ENCODE peak calls at places on chromosomes 12 and 14, in four cellular contexts. V, M, C and B are unnamed samples.

GRCh38 chr12:48814313-48815280 is 3.7 kb upstream of the CACNB3 start:
- ATAC-seq in V (peak; percentile 90), M (peak; percentile 92), C (peak; percentile 85), B (peak; percentile 92)

GRCh38 chr14:71324767-71325272 is 417.6 kb downstream of the PCNX1 start:
- ATAC-seq in V (no peak), M (peak; percentile 30), C (peak; percentile 29), B (peak; percentile 3)

GRCh38 chr12:43277630-43278267 is 274.3 kb downstream of the ADAMTS20 start:
- ATAC-seq in V (no peak), M (no peak), C (no peak), B (no peak)

GRCh38 chr12:3933074-3933818 is 60.0 kb upstream of the PARP11 start:
- ATAC-seq in V (no peak), M (no peak), C (peak; percentile 76), B (no peak)

GRCh38 chr12:79451988-79452387 is 238.8 kb downstream of the PAWR start:
- ATAC-seq in V (peak; percentile 60), M (no peak), C (no peak), B (no peak)

GRCh38 chr14:98958048-98959031 is 313.7 kb downstream of the BCL11B start:
- ATAC-seq in V (no peak), M (no peak), C (no peak), B (no peak)

GRCh38 chr14:80570930-80571298 is 359.6 kb upstream of the DIO2 start:
- ATAC-seq in V (no peak), M (no peak), C (no peak), B (no peak)

GRCh38 chr12:50390284-50390683 is 6.1 kb downstream of the FAM186A start:
- ATAC-seq in V (peak; percentile 38), M (no peak), C (no peak), B (no peak)

GRCh38 chr14:22096511-22096890 is 422.9 kb upstream of the OR4E1 start:
- ATAC-seq in V (no peak), M (no peak), C (peak; percentile 78), B (no peak)

GRCh38 chr12:66144796-66145754 is 14.5 kb upstream of the LLPH start:
- ATAC-seq in V (peak; percentile 98), M (peak; percentile 64), C (peak; percentile 66), B (no peak)

GRCh38 chr12:111777345-111778045 is 10.8 kb downstream of the ALDH2 start:
- ATAC-seq in V (peak; percentile 27), M (no peak), C (no peak), B (no peak)

GRCh38 chr14:30330452-30330851 is 228.5 kb upstream of the G2E3 start:
- ATAC-seq in V (no peak), M (no peak), C (no peak), B (no peak)

GRCh38 chr12:55842681-55843429 is at the start of gene MMP19:
- ATAC-seq in V (peak; percentile 61), M (no peak), C (no peak), B (no peak)

GRCh38 chr12:29283969-29284368 is 97.0 kb downstream of the ERGIC2 start:
- ATAC-seq in V (no peak), M (no peak), C (no peak), B (no peak)

GRCh38 chr12:27931390-27931789 is 41.1 kb downstream of the PTHLH start:
- ATAC-seq in V (no peak), M (no peak), C (peak; percentile 72), B (no peak)

GRCh38 chr14:104161601-104162367 is 23.4 kb downstream of the KIF26A start:
- ATAC-seq in V (no peak), M (no peak), C (no peak), B (no peak)

GRCh38 chr14:23828001-23828400 is 125.6 kb upstream of the DHRS4 start:
- ATAC-seq in V (no peak), M (no peak), C (no peak), B (no peak)

GRCh38 chr12:53441040-53441833 is at the start of gene PRR13:
- ATAC-seq in V (peak; percentile 98), M (peak; percentile 99), C (peak; percentile 98), B (peak; percentile 100)

GRCh38 chr12:13223941-13224340 is 27.4 kb downstream of the EMP1 start:
- ATAC-seq in V (no peak), M (no peak), C (no peak), B (no peak)

GRCh38 chr14:101862177-101862576 is 100.7 kb downstream of the PPP2R5C start:
- ATAC-seq in V (peak; percentile 6), M (no peak), C (no peak), B (no peak)

GRCh38 chr12:92036061-92036620 is 109.5 kb downstream of the BTG1 start:
- ATAC-seq in V (no peak), M (no peak), C (no peak), B (no peak)

GRCh38 chr14:79781882-79782281 is 429.4 kb downstream of the DIO2 start:
- ATAC-seq in V (peak; percentile 84), M (no peak), C (no peak), B (no peak)

GRCh38 chr12:109052097-109052414 is 320 bp upstream of the USP30 start:
- ATAC-seq in V (no peak), M (no peak), C (no peak), B (no peak)

GRCh38 chr12:66092559-66093269 is 37.8 kb downstream of the LLPH start:
- ATAC-seq in V (no peak), M (peak; percentile 94), C (no peak), B (peak; percentile 54)

GRCh38 chr12:10612954-10613333 is 465 bp downstream of the MAGOHB start:
- ATAC-seq in V (peak; percentile 10), M (peak; percentile 18), C (peak; percentile 18), B (no peak)

GRCh38 chr12:117090816-117091711 is 8.2 kb downstream of the TESC start:
- ATAC-seq in V (peak; percentile 71), M (peak; percentile 59), C (no peak), B (no peak)

GRCh38 chr12:123102781-123103503 is 47.9 kb downstream of the PITPNM2 start:
- ATAC-seq in V (peak; percentile 30), M (no peak), C (no peak), B (no peak)

GRCh38 chr12:82904219-82904795 is 217.6 kb downstream of the TMTC2 start:
- ATAC-seq in V (no peak), M (peak; percentile 41), C (no peak), B (no peak)

GRCh38 chr12:131095826-131096680 is 142.3 kb downstream of the ADGRD1 start:
- ATAC-seq in V (no peak), M (no peak), C (no peak), B (no peak)

GRCh38 chr12:98743362-98743953 is 98.4 kb downstream of the APAF1 start:
- ATAC-seq in V (no peak), M (peak; percentile 90), C (peak; percentile 44), B (no peak)

GRCh38 chr12:26870491-26871419 is 37.8 kb upstream of the ITPR2 start:
- ATAC-seq in V (peak; percentile 92), M (peak; percentile 33), C (peak; percentile 6), B (no peak)

GRCh38 chr12:3311027-3311402 is 180.0 kb upstream of the PRMT8 start:
- ATAC-seq in V (peak; percentile 38), M (no peak), C (no peak), B (no peak)

GRCh38 chr12:92107094-92107493 is 38.6 kb downstream of the BTG1 start:
- ATAC-seq in V (no peak), M (no peak), C (no peak), B (no peak)

GRCh38 chr12:108611884-108612415 is 14.1 kb upstream of the TMEM119 start:
- ATAC-seq in V (peak; percentile 39), M (peak; percentile 5), C (peak; percentile 42), B (peak; percentile 16)

GRCh38 chr14:76051717-76052459 is 66.3 kb downstream of the IFT43 start:
- ATAC-seq in V (no peak), M (no peak), C (no peak), B (no peak)

GRCh38 chr12:56411781-56412639 is 37.2 kb downstream of the TIMELESS start:
- ATAC-seq in V (no peak), M (no peak), C (no peak), B (no peak)